ENCODE peak calls at places on chromosomes 7 and 10, in eight cellular contexts. One of them, this sample, is unnamed.

GRCh38 chr7:150322833-150323681 is at the start of the genes ACTR3C and LRRC61:
- DNase-seq in hepatocyte: peak
- DNase-seq in OCI-LY7: no peak
- DNase-seq in right lobe of liver: peak
- DNase-seq in coronary artery: peak
- DNase-seq in PC-3: peak
- DNase-seq in astrocyte of the spinal cord: no peak
- DNase-seq in cardiac fibroblast: no peak
- DNase-seq in this sample: no peak

GRCh38 chr10:116026315-116026714 is 246.7 kb downstream of the GFRA1 start:
- DNase-seq in hepatocyte: no peak
- DNase-seq in OCI-LY7: no peak
- DNase-seq in right lobe of liver: no peak
- DNase-seq in coronary artery: no peak
- DNase-seq in PC-3: no peak
- DNase-seq in astrocyte of the spinal cord: no peak
- DNase-seq in cardiac fibroblast: no peak
- DNase-seq in this sample: no peak

GRCh38 chr10:131692686-131693334 is 208.0 kb upstream of the PPP2R2D start:
- DNase-seq in hepatocyte: no peak
- DNase-seq in OCI-LY7: no peak
- DNase-seq in right lobe of liver: peak
- DNase-seq in coronary artery: no peak
- DNase-seq in PC-3: no peak
- DNase-seq in astrocyte of the spinal cord: no peak
- DNase-seq in cardiac fibroblast: no peak
- DNase-seq in this sample: no peak

GRCh38 chr7:51356849-51357516 is 40.4 kb upstream of the COBL start:
- DNase-seq in hepatocyte: peak
- DNase-seq in OCI-LY7: no peak
- DNase-seq in right lobe of liver: peak
- DNase-seq in coronary artery: no peak
- DNase-seq in PC-3: no peak
- DNase-seq in astrocyte of the spinal cord: no peak
- DNase-seq in cardiac fibroblast: no peak
- DNase-seq in this sample: no peak

GRCh38 chr10:71372882-71373495 is 23.7 kb upstream of the CDH23 start:
- DNase-seq in hepatocyte: no peak
- DNase-seq in OCI-LY7: peak
- DNase-seq in right lobe of liver: no peak
- DNase-seq in coronary artery: no peak
- DNase-seq in PC-3: no peak
- DNase-seq in astrocyte of the spinal cord: no peak
- DNase-seq in cardiac fibroblast: no peak
- DNase-seq in this sample: no peak

GRCh38 chr10:29681700-29682444 is 47.1 kb upstream of the SVIL start:
- DNase-seq in hepatocyte: no peak
- DNase-seq in OCI-LY7: peak
- DNase-seq in right lobe of liver: no peak
- DNase-seq in coronary artery: no peak
- DNase-seq in PC-3: no peak
- DNase-seq in astrocyte of the spinal cord: no peak
- DNase-seq in cardiac fibroblast: no peak
- DNase-seq in this sample: no peak

GRCh38 chr7:47757946-47758371 is 176.0 kb upstream of the TNS3 start:
- DNase-seq in hepatocyte: peak
- DNase-seq in OCI-LY7: no peak
- DNase-seq in right lobe of liver: no peak
- DNase-seq in coronary artery: peak
- DNase-seq in PC-3: no peak
- DNase-seq in astrocyte of the spinal cord: peak
- DNase-seq in cardiac fibroblast: peak
- DNase-seq in this sample: no peak

GRCh38 chr10:26780793-26781601 is 79.8 kb downstream of the ABI1 start:
- DNase-seq in hepatocyte: peak
- DNase-seq in OCI-LY7: peak
- DNase-seq in right lobe of liver: no peak
- DNase-seq in coronary artery: no peak
- DNase-seq in PC-3: peak
- DNase-seq in astrocyte of the spinal cord: peak
- DNase-seq in cardiac fibroblast: peak
- DNase-seq in this sample: no peak

GRCh38 chr10:4868357-4868657 is 42.3 kb downstream of the AKR1E2 start:
- DNase-seq in hepatocyte: no peak
- DNase-seq in OCI-LY7: no peak
- DNase-seq in right lobe of liver: no peak
- DNase-seq in coronary artery: no peak
- DNase-seq in PC-3: no peak
- DNase-seq in astrocyte of the spinal cord: no peak
- DNase-seq in cardiac fibroblast: peak
- DNase-seq in this sample: no peak

GRCh38 chr10:4865945-4866661 is 40.1 kb downstream of the AKR1E2 start:
- DNase-seq in hepatocyte: no peak
- DNase-seq in OCI-LY7: no peak
- DNase-seq in right lobe of liver: no peak
- DNase-seq in coronary artery: no peak
- DNase-seq in PC-3: no peak
- DNase-seq in astrocyte of the spinal cord: no peak
- DNase-seq in cardiac fibroblast: peak
- DNase-seq in this sample: no peak

GRCh38 chr10:4867520-4868356 is 41.7 kb downstream of the AKR1E2 start:
- DNase-seq in hepatocyte: peak
- DNase-seq in OCI-LY7: no peak
- DNase-seq in right lobe of liver: no peak
- DNase-seq in coronary artery: no peak
- DNase-seq in PC-3: no peak
- DNase-seq in astrocyte of the spinal cord: no peak
- DNase-seq in cardiac fibroblast: peak
- DNase-seq in this sample: no peak

GRCh38 chr10:4867109-4867519 is 41.1 kb downstream of the AKR1E2 start:
- DNase-seq in hepatocyte: no peak
- DNase-seq in OCI-LY7: no peak
- DNase-seq in right lobe of liver: no peak
- DNase-seq in coronary artery: no peak
- DNase-seq in PC-3: no peak
- DNase-seq in astrocyte of the spinal cord: no peak
- DNase-seq in cardiac fibroblast: no peak
- DNase-seq in this sample: no peak
- H3K4me3 ChIP-seq in hepatocyte: no peak
- H3K4me3 ChIP-seq in OCI-LY7: no peak
- H3K4me3 ChIP-seq in right lobe of liver: no peak
- H3K4me3 ChIP-seq in coronary artery: no peak
- H3K4me3 ChIP-seq in PC-3: no peak
- H3K4me3 ChIP-seq in astrocyte of the spinal cord: no peak
- H3K4me3 ChIP-seq in cardiac fibroblast: no peak
- H3K4me3 ChIP-seq in this sample: no peak

GRCh38 chr10:118542789-118543188 is 52.7 kb downstream of the PRLHR start:
- DNase-seq in hepatocyte: no peak
- DNase-seq in OCI-LY7: no peak
- DNase-seq in right lobe of liver: no peak
- DNase-seq in coronary artery: no peak
- DNase-seq in PC-3: no peak
- DNase-seq in astrocyte of the spinal cord: no peak
- DNase-seq in cardiac fibroblast: no peak
- DNase-seq in this sample: no peak

GRCh38 chr10:118545381-118545780 is 50.1 kb downstream of the PRLHR start:
- DNase-seq in hepatocyte: no peak
- DNase-seq in OCI-LY7: no peak
- DNase-seq in right lobe of liver: no peak
- DNase-seq in coronary artery: no peak
- DNase-seq in PC-3: no peak
- DNase-seq in astrocyte of the spinal cord: no peak
- DNase-seq in cardiac fibroblast: no peak
- DNase-seq in this sample: no peak

GRCh38 chr10:118542205-118542604 is 53.2 kb downstream of the PRLHR start:
- DNase-seq in hepatocyte: no peak
- DNase-seq in OCI-LY7: no peak
- DNase-seq in right lobe of liver: no peak
- DNase-seq in coronary artery: no peak
- DNase-seq in PC-3: no peak
- DNase-seq in astrocyte of the spinal cord: no peak
- DNase-seq in cardiac fibroblast: no peak
- DNase-seq in this sample: no peak

GRCh38 chr10:118544401-118544948 is 51.0 kb downstream of the PRLHR start:
- DNase-seq in hepatocyte: no peak
- DNase-seq in OCI-LY7: no peak
- DNase-seq in right lobe of liver: no peak
- DNase-seq in coronary artery: no peak
- DNase-seq in PC-3: no peak
- DNase-seq in astrocyte of the spinal cord: no peak
- DNase-seq in cardiac fibroblast: no peak
- DNase-seq in this sample: no peak

DNA sequence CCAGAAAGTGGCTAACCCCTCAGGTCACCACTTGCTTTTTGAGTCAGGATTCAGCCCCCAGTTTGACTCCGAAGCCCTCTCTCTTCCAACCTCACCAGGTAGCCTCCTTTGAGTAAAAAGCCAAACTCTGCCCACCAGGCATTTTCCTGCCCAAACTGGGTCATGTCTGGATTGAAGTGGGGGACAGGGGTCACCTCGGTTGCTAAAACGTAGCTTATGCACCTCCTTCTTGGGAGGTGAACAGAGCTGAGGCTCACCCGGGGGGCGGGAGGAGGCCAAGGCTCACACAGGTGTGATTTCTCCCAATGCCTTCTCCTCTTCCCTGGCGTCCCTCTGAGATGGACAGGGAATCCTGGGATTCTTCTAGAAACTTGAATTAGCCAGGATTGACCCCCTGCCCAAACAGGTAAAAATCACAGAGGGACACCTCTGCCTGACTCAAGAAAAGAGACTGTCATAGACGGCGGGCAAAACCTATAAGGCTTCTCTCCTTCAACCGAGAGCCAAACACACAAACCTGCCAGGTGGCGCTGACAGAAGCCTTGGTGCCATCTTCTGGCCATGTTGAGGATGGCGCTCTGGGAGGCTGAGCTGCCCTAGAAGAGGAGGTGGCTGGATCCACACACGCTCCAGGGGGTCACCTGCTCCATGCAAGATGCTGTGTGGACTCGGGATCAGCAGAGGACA is 51.6 kb downstream of the PRLHR start:
- DNase-seq in hepatocyte: peak
- DNase-seq in OCI-LY7: peak
- DNase-seq in right lobe of liver: peak
- DNase-seq in coronary artery: no peak
- DNase-seq in PC-3: peak
- DNase-seq in astrocyte of the spinal cord: peak
- DNase-seq in cardiac fibroblast: peak
- DNase-seq in this sample: no peak
- TF ChIP-seq CTCF in hepatocyte: peak
- TF ChIP-seq CTCF in OCI-LY7: peak
- TF ChIP-seq CTCF in right lobe of liver: peak
- TF ChIP-seq CTCF in coronary artery: no peak
- TF ChIP-seq CTCF in PC-3: peak
- TF ChIP-seq CTCF in astrocyte of the spinal cord: peak
- TF ChIP-seq CTCF in cardiac fibroblast: peak
- TF ChIP-seq CTCF in this sample: peak

GRCh38 chr10:3067045-3067858 is at the start of gene PFKP:
- DNase-seq in hepatocyte: peak
- DNase-seq in OCI-LY7: peak
- DNase-seq in right lobe of liver: peak
- DNase-seq in coronary artery: no peak
- DNase-seq in PC-3: no peak
- DNase-seq in astrocyte of the spinal cord: no peak
- DNase-seq in cardiac fibroblast: peak
- DNase-seq in this sample: no peak

GRCh38 chr10:3065622-3066021 is 1.7 kb upstream of the PFKP start:
- DNase-seq in hepatocyte: no peak
- DNase-seq in OCI-LY7: no peak
- DNase-seq in right lobe of liver: no peak
- DNase-seq in coronary artery: no peak
- DNase-seq in PC-3: no peak
- DNase-seq in astrocyte of the spinal cord: no peak
- DNase-seq in cardiac fibroblast: no peak
- DNase-seq in this sample: no peak

GRCh38 chr10:3068201-3068967 is 1.0 kb downstream of the PFKP start:
- DNase-seq in hepatocyte: peak
- DNase-seq in OCI-LY7: peak
- DNase-seq in right lobe of liver: peak
- DNase-seq in coronary artery: no peak
- DNase-seq in PC-3: peak
- DNase-seq in astrocyte of the spinal cord: peak
- DNase-seq in cardiac fibroblast: peak
- DNase-seq in this sample: no peak

GRCh38 chr10:3067859-3068179 is 471 bp downstream of the PFKP start:
- DNase-seq in hepatocyte: no peak
- DNase-seq in OCI-LY7: peak
- DNase-seq in right lobe of liver: no peak
- DNase-seq in coronary artery: no peak
- DNase-seq in PC-3: no peak
- DNase-seq in astrocyte of the spinal cord: no peak
- DNase-seq in cardiac fibroblast: no peak
- DNase-seq in this sample: no peak

GRCh38 chr10:3066317-3066931 is 924 bp upstream of the PFKP start:
- DNase-seq in hepatocyte: no peak
- DNase-seq in OCI-LY7: no peak
- DNase-seq in right lobe of liver: peak
- DNase-seq in coronary artery: no peak
- DNase-seq in PC-3: no peak
- DNase-seq in astrocyte of the spinal cord: no peak
- DNase-seq in cardiac fibroblast: no peak
- DNase-seq in this sample: no peak
- H3K4me3 ChIP-seq in hepatocyte: no peak
- H3K4me3 ChIP-seq in OCI-LY7: peak
- H3K4me3 ChIP-seq in right lobe of liver: no peak
- H3K4me3 ChIP-seq in coronary artery: peak
- H3K4me3 ChIP-seq in PC-3: no peak
- H3K4me3 ChIP-seq in astrocyte of the spinal cord: peak
- H3K4me3 ChIP-seq in cardiac fibroblast: peak
- H3K4me3 ChIP-seq in this sample: no peak

GRCh38 chr7:23467731-23468720 is 2.3 kb downstream of the IGF2BP3 start:
- DNase-seq in hepatocyte: peak
- DNase-seq in OCI-LY7: peak
- DNase-seq in right lobe of liver: no peak
- DNase-seq in coronary artery: no peak
- DNase-seq in PC-3: peak
- DNase-seq in astrocyte of the spinal cord: peak
- DNase-seq in cardiac fibroblast: peak
- DNase-seq in this sample: no peak

GRCh38 chr7:23467281-23467680 is 3.0 kb downstream of the IGF2BP3 start:
- DNase-seq in hepatocyte: peak
- DNase-seq in OCI-LY7: no peak
- DNase-seq in right lobe of liver: no peak
- DNase-seq in coronary artery: no peak
- DNase-seq in PC-3: no peak
- DNase-seq in astrocyte of the spinal cord: no peak
- DNase-seq in cardiac fibroblast: no peak
- DNase-seq in this sample: no peak

GRCh38 chr7:23468721-23469149 is 1.6 kb downstream of the IGF2BP3 start:
- DNase-seq in hepatocyte: peak
- DNase-seq in OCI-LY7: peak
- DNase-seq in right lobe of liver: no peak
- DNase-seq in coronary artery: no peak
- DNase-seq in PC-3: no peak
- DNase-seq in astrocyte of the spinal cord: no peak
- DNase-seq in cardiac fibroblast: no peak
- DNase-seq in this sample: no peak

GRCh38 chr7:23458044-23458443 is 12.2 kb downstream of the IGF2BP3 start:
- DNase-seq in hepatocyte: no peak
- DNase-seq in OCI-LY7: no peak
- DNase-seq in right lobe of liver: no peak
- DNase-seq in coronary artery: no peak
- DNase-seq in PC-3: no peak
- DNase-seq in astrocyte of the spinal cord: no peak
- DNase-seq in cardiac fibroblast: no peak
- DNase-seq in this sample: no peak

DNA sequence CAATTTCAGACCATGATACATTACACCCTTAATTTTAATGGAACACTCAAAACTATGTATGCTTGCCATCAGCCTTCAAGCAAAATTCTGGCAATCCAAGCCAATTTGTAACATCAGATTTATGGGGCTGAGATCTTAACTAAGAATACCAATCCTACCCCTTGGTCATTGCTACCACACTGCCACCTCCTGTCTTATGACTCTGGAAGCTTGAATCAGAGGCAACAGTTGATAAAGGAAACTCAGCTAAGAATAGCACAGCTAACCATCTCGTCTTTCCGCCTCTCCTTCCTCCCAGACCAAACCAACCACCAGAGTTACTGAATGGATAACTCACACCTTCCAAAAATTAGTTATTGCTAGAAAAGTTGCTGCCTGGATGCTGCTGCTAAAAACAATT is 7.4 kb downstream of the IGF2BP3 start:
- DNase-seq in hepatocyte: peak
- DNase-seq in OCI-LY7: peak
- DNase-seq in right lobe of liver: no peak
- DNase-seq in coronary artery: no peak
- DNase-seq in PC-3: peak
- DNase-seq in astrocyte of the spinal cord: peak
- DNase-seq in cardiac fibroblast: peak
- DNase-seq in this sample: no peak
- TF ChIP-seq CTCF in hepatocyte: peak
- TF ChIP-seq CTCF in OCI-LY7: peak
- TF ChIP-seq CTCF in right lobe of liver: no peak
- TF ChIP-seq CTCF in coronary artery: no peak
- TF ChIP-seq CTCF in PC-3: peak
- TF ChIP-seq CTCF in astrocyte of the spinal cord: peak
- TF ChIP-seq CTCF in cardiac fibroblast: peak
- TF ChIP-seq CTCF in this sample: peak